ENCODE peak calls at places on chromosomes 1 and 21, in seven cellular contexts. D is H1, N is neuronal stem cell, B is H9, J is IMR-90, S is mesendoderm, C is mesenchymal stem cell. P is an unnamed sample.
A peak's percentile ranks its signal among the peaks of the same experiment; 100 is the strongest.

GRCh38 chr1:3188150-3188971 is 119.4 kb downstream of the PRDM16 start:
- DNase-seq in N (no peak), C (no peak), B (no peak), J (no peak), S (no peak), D (no peak), P (no peak)

GRCh38 chr1:184622136-184622823 is 132.4 kb downstream of the EDEM3 start:
- DNase-seq in C (peak; percentile 75), D (no peak), N (no peak), S (no peak), B (no peak), J (peak; percentile 90), P (no peak)

GRCh38 chr1:80250573-80251168 is 1244.1 kb upstream of the ADGRL4 start:
- DNase-seq in J (no peak), D (no peak), S (no peak), C (no peak), N (no peak), B (no peak), P (no peak)

GRCh38 chr21:34933609-34934345 is 115.3 kb downstream of the RUNX1 start:
- DNase-seq in J (no peak), S (no peak), D (no peak), C (no peak), B (no peak), N (no peak), P (no peak)

GRCh38 chr1:92838519-92838918 is 6.7 kb downstream of the RPL5 start:
- DNase-seq in B (no peak), J (peak; percentile 45), D (no peak), C (no peak), S (no peak), N (no peak), P (no peak)

GRCh38 chr1:72284398-72285073 is 2.2 kb upstream of the NEGR1 start:
- DNase-seq in N (peak; percentile 59), B (peak; percentile 76), C (peak; percentile 82), S (peak; percentile 81), D (peak; percentile 58), J (peak; percentile 96), P (peak; percentile 95)

GRCh38 chr1:64933296-64934070 is 32.9 kb downstream of the JAK1 start:
- DNase-seq in S (no peak), N (no peak), D (no peak), C (peak; percentile 89), B (no peak), J (peak; percentile 96), P (peak; percentile 98)

GRCh38 chr1:201098992-201099391 is 13.2 kb downstream of the CACNA1S start:
- DNase-seq in S (no peak), D (no peak), J (no peak), N (no peak), C (no peak), B (no peak), P (no peak)

GRCh38 chr1:152577168-152577567 is 3.1 kb downstream of the LCE3D start:
- DNase-seq in D (no peak), C (no peak), J (no peak), B (no peak), S (no peak), N (no peak), P (peak; percentile 0)

GRCh38 chr1:212968385-212968863 is 18.1 kb downstream of the VASH2 start:
- DNase-seq in B (peak; percentile 35), S (no peak), D (no peak), C (no peak), J (no peak), N (no peak), P (no peak)

GRCh38 chr1:209086486-209087192 is 496.9 kb upstream of the CAMK1G start:
- DNase-seq in D (no peak), B (no peak), N (no peak), J (no peak), S (no peak), C (no peak), P (no peak)

GRCh38 chr21:14767192-14767852 is 221.2 kb upstream of the SAMSN1 start:
- DNase-seq in D (no peak), B (no peak), J (no peak), C (no peak), N (no peak), S (no peak), P (peak; percentile 27)

GRCh38 chr1:26774462-26774861 is 13.3 kb upstream of the PIGV start:
- DNase-seq in B (no peak), C (no peak), D (no peak), N (no peak), J (no peak), S (no peak), P (no peak)

GRCh38 chr1:198638894-198639319 is at the start of gene PTPRC:
- DNase-seq in C (no peak), J (no peak), D (no peak), N (no peak), S (no peak), B (no peak), P (no peak)

GRCh38 chr1:41637367-41637766 is 152.9 kb upstream of the EDN2 start:
- DNase-seq in D (no peak), N (no peak), S (no peak), B (no peak), C (no peak), J (no peak), P (no peak)

GRCh38 chr1:227764019-227764391 is 28.8 kb downstream of the SNAP47 start:
- DNase-seq in S (peak; percentile 67), C (peak; percentile 6), J (peak; percentile 35), D (no peak), N (no peak), B (no peak), P (peak; percentile 98)

DNA sequence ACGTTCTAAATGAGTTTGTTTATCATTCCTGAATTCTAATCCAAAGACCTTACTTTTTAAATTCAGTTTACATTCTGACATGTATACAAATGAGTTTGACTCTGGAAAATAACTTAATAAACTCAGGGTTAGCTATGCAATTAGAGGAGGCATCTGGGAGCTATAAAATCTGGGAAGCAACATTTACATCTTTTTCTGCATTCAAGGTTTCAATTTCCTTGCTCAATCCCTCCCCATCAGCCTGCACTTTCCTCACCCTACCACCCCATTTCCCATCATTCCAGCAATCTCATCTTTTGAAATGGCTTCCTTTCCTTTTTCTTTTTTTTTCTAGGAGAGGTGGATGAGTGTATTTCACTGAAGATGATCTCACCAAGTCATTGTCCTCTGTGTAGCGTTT is 65.3 kb upstream of the BEND5 start:
- DNase-seq in N (no peak), B (no peak), J (no peak), D (no peak), C (no peak), S (no peak), P (no peak)
- H3K23ac ChIP-seq in N (no peak overlapping the region), B (no peak overlapping the region), J (no peak overlapping the region), D (no peak overlapping the region), C (no peak overlapping the region), S (no peak overlapping the region), P (no peak overlapping the region)

DNA sequence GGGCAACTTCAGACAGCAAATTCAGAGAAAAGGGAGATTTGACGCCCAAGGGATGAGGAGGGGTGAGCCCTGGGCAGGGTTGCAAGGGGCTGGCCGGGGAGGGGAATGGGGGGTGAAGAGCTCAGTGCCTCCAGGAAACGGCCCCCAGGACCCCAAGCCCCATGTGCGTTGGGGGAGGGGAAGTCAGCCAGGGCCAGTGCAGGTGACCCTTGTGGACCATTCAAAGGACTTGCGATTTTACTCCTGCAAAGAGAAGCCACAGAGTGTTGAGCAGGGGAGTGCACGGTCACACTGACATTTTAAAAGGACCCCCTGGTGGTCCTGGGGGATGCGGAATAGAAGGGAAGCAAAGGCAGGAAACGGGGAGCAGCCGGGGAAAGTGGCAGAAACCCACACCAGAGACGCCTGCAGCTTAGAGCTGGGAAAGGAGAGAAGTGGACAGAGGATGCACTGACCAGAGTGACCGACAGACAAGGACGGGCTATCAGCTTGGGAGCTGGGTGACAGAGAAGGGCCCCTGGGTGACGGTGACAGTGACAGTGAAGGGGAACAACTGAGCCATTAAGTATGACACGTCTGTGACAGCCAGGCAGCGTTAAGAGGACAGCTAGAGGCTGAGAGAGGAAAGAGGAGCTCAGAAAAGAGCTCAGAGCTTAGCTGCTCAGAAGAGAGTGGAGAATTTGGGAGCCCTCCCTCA is 54.0 kb upstream of the TMEM51 start:
- DNase-seq in C (no peak), N (no peak), S (no peak), D (no peak), B (no peak), J (no peak), P (no peak)
- H3K23ac ChIP-seq in C (no peak overlapping the region), N (no peak overlapping the region), S (no peak overlapping the region), D (no peak overlapping the region), B (no peak overlapping the region), J (no peak overlapping the region), P (no peak overlapping the region)

DNA sequence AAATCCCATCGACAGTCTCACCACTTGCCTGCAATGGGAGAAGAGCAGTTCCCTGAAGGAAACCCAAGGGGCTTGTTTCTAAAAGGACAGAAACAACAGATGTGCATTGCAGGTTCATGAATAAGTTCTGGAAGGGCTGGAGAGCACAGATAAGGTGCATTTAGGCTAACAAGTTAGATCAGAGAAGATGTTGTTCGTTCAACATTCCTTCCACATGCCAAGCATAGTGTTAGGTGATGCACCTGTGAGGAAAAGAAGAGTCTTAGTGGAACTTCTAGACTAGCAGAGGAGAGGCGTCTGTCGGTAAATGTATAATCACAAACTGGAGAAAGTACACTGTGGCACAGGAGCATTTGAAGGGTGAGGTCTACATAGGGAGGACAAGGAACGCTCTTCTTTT is 98.0 kb downstream of the ST3GAL3 start:
- DNase-seq in S (peak; percentile 56), B (no peak), N (no peak), J (no peak), D (no peak), C (no peak), P (no peak)
- H3K23ac ChIP-seq in S (no peak overlapping the region), B (no peak overlapping the region), N (no peak overlapping the region), J (no peak overlapping the region), D (no peak overlapping the region), C (no peak overlapping the region), P (no peak overlapping the region)

GRCh38 chr1:10132852-10133251 is 77.5 kb upstream of the KIF1B start:
- DNase-seq in N (no peak), B (no peak), C (no peak), J (no peak), S (no peak), D (no peak), P (no peak)

GRCh38 chr1:10128081-10128765 is 82.1 kb upstream of the KIF1B start:
- DNase-seq in D (no peak), S (no peak), B (no peak), J (no peak), C (no peak), N (no peak), P (no peak)

DNA sequence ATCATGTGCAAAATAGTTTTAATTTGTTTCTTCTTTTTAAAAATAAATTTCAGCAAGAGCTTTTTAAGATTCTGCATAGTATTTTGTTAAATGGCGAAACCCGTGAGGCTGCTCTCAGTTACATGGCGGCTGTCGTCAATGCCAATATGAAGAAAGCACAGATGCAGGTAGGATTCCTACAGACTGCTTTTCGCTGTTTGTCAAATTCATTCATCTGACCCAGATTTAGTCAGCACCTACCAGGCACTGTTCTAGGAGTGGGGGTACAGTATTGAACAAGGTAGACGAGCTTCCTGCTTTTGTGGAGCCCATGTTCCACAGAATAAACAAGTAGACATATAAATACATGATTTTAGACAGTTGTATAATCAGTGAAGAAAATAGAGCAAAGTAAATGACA is 78.1 kb upstream of the KIF1B start:
- DNase-seq in C (no peak), B (no peak), D (no peak), N (no peak), S (no peak), J (no peak), P (no peak)
- H3K23ac ChIP-seq in C (no peak overlapping the region), B (no peak overlapping the region), D (no peak overlapping the region), N (no peak overlapping the region), S (no peak overlapping the region), J (no peak overlapping the region), P (no peak overlapping the region)